ENCODE peak calls at places on chromosomes 3 and 15, in five cellular contexts. One of them, this sample, is unnamed.

GRCh38 chr3:27554706-27555105 is 70.5 kb upstream of the SLC4A7 start:
- DNase-seq in stimulated activated CD8-positive, alpha-beta memory T cell treated with anti-CD3 and anti-CD28 coated beads, Interleukin-15, amount 100 ng/mL, for 24 hours: no peak
- DNase-seq in astrocyte: no peak
- DNase-seq in neuronal stem cell: no peak
- DNase-seq in HEK293T: no peak
- DNase-seq in this sample: no peak

GRCh38 chr3:101725192-101725889 is 927 bp downstream of the CEP97 start:
- DNase-seq in stimulated activated CD8-positive, alpha-beta memory T cell treated with anti-CD3 and anti-CD28 coated beads, Interleukin-15, amount 100 ng/mL, for 24 hours: peak
- DNase-seq in astrocyte: peak
- DNase-seq in neuronal stem cell: peak
- DNase-seq in HEK293T: peak
- DNase-seq in this sample: no peak

GRCh38 chr15:97522362-97522761 is 438.1 kb upstream of the ARRDC4 start:
- DNase-seq in stimulated activated CD8-positive, alpha-beta memory T cell treated with anti-CD3 and anti-CD28 coated beads, Interleukin-15, amount 100 ng/mL, for 24 hours: no peak
- DNase-seq in astrocyte: peak
- DNase-seq in neuronal stem cell: no peak
- DNase-seq in HEK293T: no peak
- DNase-seq in this sample: no peak

GRCh38 chr3:100761211-100761921 is 52.1 kb downstream of the TFG start:
- DNase-seq in stimulated activated CD8-positive, alpha-beta memory T cell treated with anti-CD3 and anti-CD28 coated beads, Interleukin-15, amount 100 ng/mL, for 24 hours: no peak
- DNase-seq in astrocyte: no peak
- DNase-seq in neuronal stem cell: no peak
- DNase-seq in HEK293T: peak
- DNase-seq in this sample: no peak

GRCh38 chr3:102182162-102182561 is 252.7 kb upstream of the ZPLD1 start:
- DNase-seq in stimulated activated CD8-positive, alpha-beta memory T cell treated with anti-CD3 and anti-CD28 coated beads, Interleukin-15, amount 100 ng/mL, for 24 hours: no peak
- DNase-seq in astrocyte: peak
- DNase-seq in neuronal stem cell: no peak
- DNase-seq in HEK293T: no peak
- DNase-seq in this sample: no peak

GRCh38 chr15:60096157-60096556 is 92.0 kb downstream of the FOXB1 start:
- DNase-seq in stimulated activated CD8-positive, alpha-beta memory T cell treated with anti-CD3 and anti-CD28 coated beads, Interleukin-15, amount 100 ng/mL, for 24 hours: no peak
- DNase-seq in astrocyte: peak
- DNase-seq in neuronal stem cell: no peak
- DNase-seq in HEK293T: no peak
- DNase-seq in this sample: no peak

GRCh38 chr3:6709178-6709577 is 151.7 kb upstream of the GRM7 start:
- DNase-seq in stimulated activated CD8-positive, alpha-beta memory T cell treated with anti-CD3 and anti-CD28 coated beads, Interleukin-15, amount 100 ng/mL, for 24 hours: no peak
- DNase-seq in astrocyte: no peak
- DNase-seq in neuronal stem cell: no peak
- DNase-seq in HEK293T: no peak
- DNase-seq in this sample: no peak

GRCh38 chr15:76905855-76906254 is 715 bp upstream of the SCAPER start:
- DNase-seq in stimulated activated CD8-positive, alpha-beta memory T cell treated with anti-CD3 and anti-CD28 coated beads, Interleukin-15, amount 100 ng/mL, for 24 hours: no peak
- DNase-seq in astrocyte: no peak
- DNase-seq in neuronal stem cell: no peak
- DNase-seq in HEK293T: no peak
- DNase-seq in this sample: no peak

GRCh38 chr15:33975023-33975565 is 6.8 kb downstream of the CHRM5 start:
- DNase-seq in stimulated activated CD8-positive, alpha-beta memory T cell treated with anti-CD3 and anti-CD28 coated beads, Interleukin-15, amount 100 ng/mL, for 24 hours: no peak
- DNase-seq in astrocyte: no peak
- DNase-seq in neuronal stem cell: no peak
- DNase-seq in HEK293T: no peak
- DNase-seq in this sample: no peak

GRCh38 chr3:55549172-55549571 is 62.1 kb upstream of the WNT5A start:
- DNase-seq in stimulated activated CD8-positive, alpha-beta memory T cell treated with anti-CD3 and anti-CD28 coated beads, Interleukin-15, amount 100 ng/mL, for 24 hours: no peak
- DNase-seq in astrocyte: no peak
- DNase-seq in neuronal stem cell: no peak
- DNase-seq in HEK293T: peak
- DNase-seq in this sample: no peak

GRCh38 chr3:139173372-139174108 is 128.8 kb upstream of the PRR23C start:
- DNase-seq in stimulated activated CD8-positive, alpha-beta memory T cell treated with anti-CD3 and anti-CD28 coated beads, Interleukin-15, amount 100 ng/mL, for 24 hours: no peak
- DNase-seq in astrocyte: peak
- DNase-seq in neuronal stem cell: no peak
- DNase-seq in HEK293T: no peak
- DNase-seq in this sample: no peak

GRCh38 chr3:62710761-62711160 is 164.5 kb downstream of the CADPS start:
- DNase-seq in stimulated activated CD8-positive, alpha-beta memory T cell treated with anti-CD3 and anti-CD28 coated beads, Interleukin-15, amount 100 ng/mL, for 24 hours: no peak
- DNase-seq in astrocyte: no peak
- DNase-seq in neuronal stem cell: no peak
- DNase-seq in HEK293T: no peak
- DNase-seq in this sample: no peak

GRCh38 chr15:22936577-22937472 is 43.3 kb downstream of the CYFIP1 start:
- DNase-seq in stimulated activated CD8-positive, alpha-beta memory T cell treated with anti-CD3 and anti-CD28 coated beads, Interleukin-15, amount 100 ng/mL, for 24 hours: no peak
- DNase-seq in astrocyte: no peak
- DNase-seq in neuronal stem cell: no peak
- DNase-seq in HEK293T: no peak
- DNase-seq in this sample: no peak

GRCh38 chr3:167684389-167684993 is 30.7 kb upstream of the WDR49 start:
- DNase-seq in stimulated activated CD8-positive, alpha-beta memory T cell treated with anti-CD3 and anti-CD28 coated beads, Interleukin-15, amount 100 ng/mL, for 24 hours: no peak
- DNase-seq in astrocyte: peak
- DNase-seq in neuronal stem cell: peak
- DNase-seq in HEK293T: peak
- DNase-seq in this sample: no peak

GRCh38 chr3:180534828-180535227 is 67.1 kb upstream of the TTC14 start:
- DNase-seq in stimulated activated CD8-positive, alpha-beta memory T cell treated with anti-CD3 and anti-CD28 coated beads, Interleukin-15, amount 100 ng/mL, for 24 hours: no peak
- DNase-seq in astrocyte: no peak
- DNase-seq in neuronal stem cell: no peak
- DNase-seq in HEK293T: no peak
- DNase-seq in this sample: no peak

GRCh38 chr15:40069178-40070165 is 30.5 kb upstream of the SRP14 start:
- DNase-seq in stimulated activated CD8-positive, alpha-beta memory T cell treated with anti-CD3 and anti-CD28 coated beads, Interleukin-15, amount 100 ng/mL, for 24 hours: no peak
- DNase-seq in astrocyte: no peak
- DNase-seq in neuronal stem cell: no peak
- DNase-seq in HEK293T: peak
- DNase-seq in this sample: no peak

GRCh38 chr3:175477651-175478224 is 618.6 kb downstream of the NAALADL2 start:
- DNase-seq in stimulated activated CD8-positive, alpha-beta memory T cell treated with anti-CD3 and anti-CD28 coated beads, Interleukin-15, amount 100 ng/mL, for 24 hours: no peak
- DNase-seq in astrocyte: no peak
- DNase-seq in neuronal stem cell: no peak
- DNase-seq in HEK293T: no peak
- DNase-seq in this sample: no peak

GRCh38 chr3:11600501-11601282 is 43.0 kb downstream of the VGLL4 start:
- DNase-seq in stimulated activated CD8-positive, alpha-beta memory T cell treated with anti-CD3 and anti-CD28 coated beads, Interleukin-15, amount 100 ng/mL, for 24 hours: no peak
- DNase-seq in astrocyte: peak
- DNase-seq in neuronal stem cell: peak
- DNase-seq in HEK293T: no peak
- DNase-seq in this sample: no peak

GRCh38 chr15:63034568-63034967 is 8.0 kb upstream of the TPM1 start:
- DNase-seq in stimulated activated CD8-positive, alpha-beta memory T cell treated with anti-CD3 and anti-CD28 coated beads, Interleukin-15, amount 100 ng/mL, for 24 hours: no peak
- DNase-seq in astrocyte: no peak
- DNase-seq in neuronal stem cell: no peak
- DNase-seq in HEK293T: no peak
- DNase-seq in this sample: no peak

GRCh38 chr15:38038659-38039442 is 104.4 kb downstream of the TMCO5A start:
- DNase-seq in stimulated activated CD8-positive, alpha-beta memory T cell treated with anti-CD3 and anti-CD28 coated beads, Interleukin-15, amount 100 ng/mL, for 24 hours: no peak
- DNase-seq in astrocyte: peak
- DNase-seq in neuronal stem cell: no peak
- DNase-seq in HEK293T: no peak
- DNase-seq in this sample: no peak

GRCh38 chr3:10768995-10769394 is 47.0 kb upstream of the SLC6A11 start:
- DNase-seq in stimulated activated CD8-positive, alpha-beta memory T cell treated with anti-CD3 and anti-CD28 coated beads, Interleukin-15, amount 100 ng/mL, for 24 hours: no peak
- DNase-seq in astrocyte: no peak
- DNase-seq in neuronal stem cell: no peak
- DNase-seq in HEK293T: no peak
- DNase-seq in this sample: no peak

This sample was measured in activated gamma-delta T cell.